ENCODE peak calls at places on chromosomes 3 and 15, in nine cellular contexts. D is left cardiac atrium, K is NCI-H446, M is nephron progenitor cell, X is AG04449, G is neural progenitor cell, I is ACHN, R is NCI-H1092, N is HEK293T. S is an unnamed sample.

GRCh38 chr3:157160652-157161480 is 919 bp upstream of the CCNL1 start:
- DNase-seq in D (peak), K (peak), M (no peak), X (peak), G (peak), I (peak), R (peak), N (peak), S (peak)

GRCh38 chr3:171565671-171566070 is 105.5 kb upstream of the TNIK start:
- DNase-seq in D (no peak), K (no peak), M (no peak), X (peak), G (no peak), I (no peak), R (no peak), N (no peak), S (no peak)

GRCh38 chr3:160027541-160028195 is 39.0 kb downstream of the IL12A start:
- DNase-seq in D (no peak), K (no peak), M (no peak), X (peak), G (no peak), I (no peak), R (no peak), N (no peak), S (no peak)

GRCh38 chr15:31106495-31107300 is 5.2 kb upstream of the TRPM1 start:
- DNase-seq in D (no peak), K (no peak), M (no peak), X (no peak), G (no peak), I (no peak), R (no peak), N (no peak), S (no peak)

GRCh38 chr15:62241135-62241770 is 76.2 kb upstream of the C2CD4B start:
- DNase-seq in D (no peak), K (no peak), M (peak), X (no peak), G (peak), I (peak), R (no peak), N (peak), S (no peak)

GRCh38 chr3:143170676-143171075 is 51.1 kb downstream of the CHST2 start:
- DNase-seq in D (no peak), K (no peak), M (no peak), X (no peak), G (no peak), I (no peak), R (no peak), N (no peak), S (no peak)

GRCh38 chr15:31347981-31348803 is 21.6 kb downstream of the KLF13 start:
- DNase-seq in D (no peak), K (no peak), M (no peak), X (no peak), G (no peak), I (no peak), R (no peak), N (no peak), S (no peak)

GRCh38 chr3:188918086-188918485 is 253.7 kb upstream of the TPRG1 start:
- DNase-seq in D (no peak), K (no peak), M (no peak), X (no peak), G (no peak), I (no peak), R (no peak), N (no peak), S (no peak)

GRCh38 chr3:111911446-111911845 is 52.4 kb downstream of the PHLDB2 start:
- DNase-seq in D (no peak), K (no peak), M (no peak), X (no peak), G (no peak), I (no peak), R (no peak), N (no peak), S (no peak)

GRCh38 chr3:60064210-60065178 is 1014.7 kb upstream of the CFAP20DC start:
- DNase-seq in D (no peak), K (no peak), M (no peak), X (peak), G (no peak), I (no peak), R (no peak), N (no peak), S (no peak)

GRCh38 chr15:83106994-83107840 is at the start of gene TM6SF1:
- DNase-seq in D (peak), K (no peak), M (peak), X (no peak), G (peak), I (no peak), R (no peak), N (peak), S (no peak)

GRCh38 chr3:149417174-149417573 is 39.7 kb upstream of the TM4SF1 start:
- DNase-seq in D (no peak), K (no peak), M (no peak), X (no peak), G (no peak), I (peak), R (no peak), N (no peak), S (no peak)

GRCh38 chr15:84046064-84046637 is 189.4 kb upstream of the GOLGA6L4 start:
- DNase-seq in D (no peak), K (no peak), M (no peak), X (no peak), G (no peak), I (no peak), R (no peak), N (no peak), S (no peak)

GRCh38 chr3:134348524-134348923 is 25.7 kb downstream of the AMOTL2 start:
- DNase-seq in D (peak), K (no peak), M (no peak), X (no peak), G (no peak), I (no peak), R (no peak), N (no peak), S (no peak)